ENCODE peak calls at places on chromosomes 5 and 9, in six cellular contexts. H, R, U, N, M and J are unnamed samples.

GRCh38 chr9:98344581-98344980 is 89.1 kb upstream of the TBC1D2 start:
- DNase-seq in U (no peak), M (no peak), H (no peak), R (no peak), N (no peak), J (no peak)

GRCh38 chr5:77420940-77421339 is 71.2 kb downstream of the WDR41 start:
- DNase-seq in H (no peak), U (no peak), R (no peak), M (no peak), N (no peak), J (no peak)

GRCh38 chr5:115168829-115169391 is 798 bp downstream of the TRIM36 start:
- DNase-seq in R (no peak), H (peak), N (no peak), U (peak), M (no peak), J (no peak)

GRCh38 chr9:69899491-69899890 is 78.9 kb downstream of the CFAP95 start:
- DNase-seq in R (no peak), H (no peak), U (no peak), M (no peak), N (no peak), J (no peak)

GRCh38 chr5:132481243-132482211 is 9.0 kb downstream of the IRF1 start:
- DNase-seq in U (no peak), H (no peak), R (no peak), M (no peak), N (no peak), J (no peak)

GRCh38 chr5:107572800-107573368 is 97.9 kb downstream of the EFNA5 start:
- DNase-seq in R (no peak), U (no peak), H (no peak), N (no peak), M (no peak), J (no peak)

GRCh38 chr5:160539431-160539830 is 117.8 kb downstream of the PTTG1 start:
- DNase-seq in H (no peak), N (no peak), U (no peak), M (no peak), R (no peak), J (no peak)

GRCh38 chr9:129174102-129174723 is 3.8 kb downstream of the IER5L start:
- DNase-seq in N (peak), H (peak), M (peak), U (peak), R (peak), J (peak)

GRCh38 chr5:173880306-173880985 is 7.7 kb upstream of the CPEB4 start:
- DNase-seq in R (no peak), H (no peak), M (no peak), U (no peak), N (no peak), J (no peak)

GRCh38 chr9:116951588-116952433 is 264.7 kb downstream of the TRIM32 start:
- DNase-seq in U (no peak), M (no peak), H (peak), R (no peak), N (no peak), J (no peak)

GRCh38 chr5:90598300-90598699 is 39.7 kb downstream of the ADGRV1 start:
- DNase-seq in H (no peak), N (no peak), R (no peak), U (no peak), M (no peak), J (no peak)

DNA sequence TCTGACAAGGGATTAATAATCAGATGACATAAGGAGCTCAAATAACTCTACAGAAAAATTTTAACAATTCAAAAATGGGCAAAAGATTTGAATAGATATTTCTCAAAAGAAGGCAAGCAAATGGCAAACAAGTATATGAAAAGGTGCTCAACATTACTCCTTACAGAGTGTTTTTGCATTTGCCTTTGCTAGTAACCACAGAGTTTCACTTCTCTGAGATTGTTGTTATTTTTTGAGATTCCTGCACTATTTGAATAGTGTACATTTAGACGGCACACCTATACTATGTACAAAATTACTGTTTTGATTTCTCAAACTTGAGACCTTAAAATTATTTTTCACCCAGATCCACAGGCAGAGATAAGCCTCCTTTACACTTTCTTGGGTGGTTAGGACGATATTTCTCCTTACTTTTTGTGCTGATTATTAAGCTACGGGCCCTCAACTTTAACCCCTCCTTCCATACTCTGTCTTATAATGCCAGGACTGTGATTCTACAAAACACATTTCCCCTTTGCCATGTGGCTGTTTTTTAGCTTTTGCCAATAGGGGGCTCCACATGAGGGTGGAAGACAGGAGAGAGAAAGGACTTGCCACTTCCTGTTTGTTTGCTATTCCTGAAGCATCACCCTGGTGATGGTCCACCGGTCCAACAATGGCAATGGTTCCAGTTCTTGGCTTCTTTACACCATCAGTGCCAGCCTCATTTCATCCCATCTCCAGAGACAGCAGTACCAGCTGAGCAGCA is 65.0 kb upstream of the DAP start:
- DNase-seq in U (no peak), N (no peak), R (no peak), H (no peak), M (no peak), J (no peak)
- TF ChIP-seq CTCF in U (no peak), N (no peak), R (no peak), H (no peak), M (no peak), J (no peak)

GRCh38 chr5:111670826-111671492 is 86.0 kb downstream of the NREP start:
- DNase-seq in N (no peak), R (no peak), H (no peak), U (no peak), M (no peak), J (no peak)
- TF ChIP-seq CTCF in N (no peak), R (no peak), H (no peak), U (peak), M (no peak), J (no peak)

GRCh38 chr9:96442491-96442890 is 7.5 kb upstream of the HABP4 start:
- DNase-seq in R (no peak), H (no peak), N (no peak), U (no peak), M (no peak), J (no peak)

GRCh38 chr9:96437454-96437853 is 12.5 kb upstream of the HABP4 start:
- DNase-seq in H (no peak), U (no peak), R (no peak), N (no peak), M (no peak), J (no peak)

GRCh38 chr9:96440671-96441199 is 9.2 kb upstream of the HABP4 start:
- DNase-seq in U (no peak), M (no peak), R (no peak), H (no peak), N (no peak), J (no peak)

GRCh38 chr9:96436456-96437126 is 13.4 kb upstream of the HABP4 start:
- DNase-seq in U (no peak), H (no peak), N (no peak), R (no peak), M (no peak), J (no peak)

DNA sequence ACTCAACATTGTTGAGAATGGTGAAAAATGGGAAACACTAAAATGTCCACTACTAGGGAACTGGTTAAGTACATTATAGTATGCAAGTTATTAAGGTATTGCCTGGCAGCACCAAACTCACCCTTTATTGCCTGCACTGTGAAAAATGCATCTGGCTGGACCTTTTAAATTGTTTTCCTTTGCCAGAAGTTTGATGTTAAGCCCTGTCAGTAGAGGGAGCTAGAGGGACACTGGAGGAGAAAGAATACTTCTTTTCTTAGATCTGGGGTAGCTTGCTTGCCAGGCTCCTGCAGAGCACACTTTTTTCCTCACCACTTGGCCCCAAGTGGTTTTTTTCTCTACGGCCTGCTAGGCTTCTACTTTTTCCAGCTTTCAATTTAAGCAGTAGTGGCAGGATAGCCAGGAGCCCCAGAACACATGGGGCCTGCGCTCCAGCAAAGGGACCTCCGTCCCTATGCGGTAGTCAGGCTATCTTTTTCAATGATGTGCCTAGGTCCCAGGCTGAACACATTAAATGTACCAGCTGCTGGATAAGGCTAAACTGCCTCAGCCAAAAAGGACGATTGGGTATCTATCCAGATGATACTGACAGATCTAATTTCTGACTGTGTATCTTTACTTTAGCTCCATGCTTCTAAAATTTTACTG is 8.0 kb upstream of the HABP4 start:
- DNase-seq in M (no peak), H (peak), N (no peak), U (no peak), R (no peak), J (no peak)
- TF ChIP-seq CTCF in M (peak), H (peak), N (peak), U (peak), R (no peak), J (no peak)

DNA sequence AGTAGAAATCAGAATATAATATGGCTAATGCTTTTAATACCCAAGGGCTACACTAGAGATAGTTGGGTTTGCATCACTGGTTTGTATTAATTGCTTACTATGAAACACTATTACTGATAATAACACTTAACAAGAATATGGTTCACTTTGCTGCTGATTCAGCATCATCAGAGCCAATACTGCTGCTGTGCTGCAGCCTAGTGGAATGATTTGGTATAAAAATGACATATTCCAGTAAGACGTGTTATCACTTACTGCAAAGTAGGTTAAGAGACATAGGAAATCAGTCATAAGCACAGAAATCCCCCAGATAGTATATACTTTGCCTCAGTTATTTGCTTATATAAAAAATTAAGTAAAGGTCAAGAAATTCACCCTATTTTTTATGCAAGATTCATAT is 2.8 kb downstream of the CDH10 start:
- DNase-seq in H (no peak), M (no peak), N (no peak), U (peak), R (no peak), J (no peak)
- TF ChIP-seq CTCF in H (no peak), M (no peak), N (no peak), U (peak), R (no peak), J (no peak)

GRCh38 chr9:2120926-2121689 is 106.0 kb downstream of the SMARCA2 start:
- DNase-seq in N (no peak), R (no peak), M (no peak), H (no peak), U (no peak), J (no peak)
- TF ChIP-seq CTCF in N (no peak), R (peak), M (no peak), H (no peak), U (peak), J (no peak)

DNA sequence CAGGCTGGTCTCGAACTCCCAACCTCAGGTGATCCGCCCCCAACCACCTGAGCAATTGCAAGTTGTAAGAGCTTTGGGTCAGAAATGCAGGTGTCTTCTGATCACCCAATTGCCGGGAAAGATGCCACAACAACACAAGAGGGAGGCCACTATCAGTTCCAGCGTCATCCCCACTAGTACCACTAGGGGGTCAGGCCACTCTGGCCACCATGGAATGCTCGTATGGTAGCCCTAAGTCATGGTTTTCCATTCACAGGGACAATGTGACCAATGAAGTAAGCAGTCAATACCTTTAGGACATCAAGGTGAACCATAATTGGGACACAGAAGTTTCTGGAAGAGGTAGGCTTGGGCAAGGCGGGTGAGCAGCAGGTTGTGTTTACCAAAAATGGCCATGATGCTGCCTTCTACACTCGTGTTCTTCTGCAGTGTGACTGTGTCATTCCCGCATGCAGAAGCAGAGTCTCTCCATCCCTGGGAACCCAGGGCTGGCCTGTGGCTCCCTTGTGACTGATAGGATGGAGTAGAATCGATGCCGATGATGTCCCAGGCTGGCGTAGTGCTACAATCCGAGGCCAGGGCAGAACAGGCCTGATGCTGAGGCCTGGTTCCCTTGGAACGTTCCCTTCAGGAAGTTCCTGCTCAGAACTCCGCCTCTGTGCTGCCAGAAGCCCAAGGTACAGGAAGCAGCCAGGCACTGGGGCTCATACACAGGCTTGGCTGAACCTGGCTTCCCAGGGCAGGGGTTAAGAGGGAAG is 42.2 kb upstream of the ANKRD33B start:
- DNase-seq in M (no peak), U (no peak), N (no peak), R (no peak), H (no peak), J (no peak)
- TF ChIP-seq CTCF in M (no peak), U (peak), N (no peak), R (no peak), H (peak), J (no peak)

GRCh38 chr9:135290566-135290965 is 189.0 kb upstream of the PPP1R26 start:
- DNase-seq in R (no peak), U (no peak), N (no peak), M (no peak), H (no peak), J (peak)
- TF ChIP-seq CTCF in R (no peak), U (no peak), N (no peak), M (no peak), H (no peak), J (no peak)